ENCODE peak calls at places on chromosome 19, in ten cellular contexts. R is sigmoid colon, O is A549, M is upper lobe of left lung, V is transverse colon, Z is stomach, X is tibial nerve, C is H1, Q is ovary, E is GM12878. W is an unnamed sample.

GRCh38 chr19:49533551-49534488 is 6.0 kb downstream of the RCN3 start:
- DNase-seq in R (peak; percentile 88), O (peak; percentile 85), M (peak; percentile 97), V (peak; percentile 69), Z (peak; percentile 82), X (peak; percentile 63), C (peak; percentile 96), Q (peak; percentile 89), E (peak; percentile 19), W (peak; percentile 90)

GRCh38 chr19:49858591-49858985 is 7.6 kb downstream of the PTOV1 start:
- DNase-seq in R (no peak), O (no peak), M (peak; percentile 83), V (no peak), Z (no peak), X (peak; percentile 14), C (no peak), Q (no peak), E (no peak), W (peak; percentile 62)

GRCh38 chr19:42693760-42694350 is 46.4 kb downstream of the PSG3 start:
- DNase-seq in R (no peak), O (peak; percentile 85), M (no peak), V (no peak), Z (no peak), X (no peak), C (no peak), Q (no peak), E (no peak), W (no peak)

GRCh38 chr19:6587998-6588507 is 2.9 kb downstream of the CD70 start:
- DNase-seq in R (no peak), O (no peak), M (no peak), V (no peak), Z (no peak), X (no peak), C (peak; percentile 45), Q (no peak), E (no peak), W (no peak)

GRCh38 chr19:2270572-2271515 is 11.1 kb downstream of the PEAK3 start:
- DNase-seq in R (peak; percentile 95), O (peak; percentile 64), M (peak; percentile 96), V (peak; percentile 83), Z (peak; percentile 82), X (peak; percentile 83), C (no peak), Q (peak; percentile 90), E (no peak), W (peak; percentile 94)

GRCh38 chr19:47018923-47019322 is 714 bp upstream of the NPAS1 start:
- DNase-seq in R (no peak), O (no peak), M (no peak), V (no peak), Z (no peak), X (no peak), C (no peak), Q (no peak), E (no peak), W (no peak)

GRCh38 chr19:18401580-18402112 is 4.2 kb upstream of the LRRC25 start:
- DNase-seq in R (peak; percentile 84), O (peak; percentile 85), M (no peak), V (peak; percentile 85), Z (no peak), X (no peak), C (no peak), Q (no peak), E (no peak), W (no peak)

GRCh38 chr19:676007-676342 is 217 bp upstream of the FSTL3 start:
- DNase-seq in R (no peak), O (no peak), M (no peak), V (peak; percentile 48), Z (no peak), X (no peak), C (no peak), Q (no peak), E (no peak), W (no peak)

GRCh38 chr19:48102870-48103751 is 7.5 kb downstream of the PLA2G4C start:
- DNase-seq in R (no peak), O (peak; percentile 76), M (no peak), V (peak; percentile 27), Z (no peak), X (no peak), C (peak; percentile 85), Q (no peak), E (no peak), W (no peak)

GRCh38 chr19:29714371-29714952 is 599 bp downstream of the C19orf12 start:
- DNase-seq in R (no peak), O (no peak), M (no peak), V (no peak), Z (no peak), X (no peak), C (no peak), Q (no peak), E (no peak), W (no peak)

GRCh38 chr19:19445911-19446361 is 40.5 kb downstream of the GATAD2A start:
- DNase-seq in R (no peak), O (no peak), M (no peak), V (no peak), Z (no peak), X (no peak), C (no peak), Q (no peak), E (no peak), W (no peak)

GRCh38 chr19:47129579-47129978 is 1.1 kb upstream of the SAE1 start:
- DNase-seq in R (no peak), O (no peak), M (no peak), V (no peak), Z (no peak), X (no peak), C (no peak), Q (no peak), E (no peak), W (no peak)

GRCh38 chr19:55176116-55176515 is 4.0 kb downstream of the SYT5 start:
- DNase-seq in R (no peak), O (peak; percentile 53), M (no peak), V (no peak), Z (no peak), X (no peak), C (no peak), Q (no peak), E (no peak), W (no peak)

GRCh38 chr19:14718522-14719113 is 28.8 kb downstream of the ZNF333 start:
- DNase-seq in R (no peak), O (peak; percentile 13), M (no peak), V (no peak), Z (no peak), X (no peak), C (no peak), Q (no peak), E (no peak), W (no peak)

GRCh38 chr19:36151144-36152051 is 849 bp downstream of the COX7A1 start:
- DNase-seq in R (peak; percentile 83), O (no peak), M (peak; percentile 79), V (no peak), Z (no peak), X (peak; percentile 57), C (no peak), Q (peak; percentile 68), E (no peak), W (peak; percentile 85)

GRCh38 chr19:40229484-40229883 is 3.0 kb upstream of the CCNP start:
- DNase-seq in R (no peak), O (peak; percentile 47), M (no peak), V (no peak), Z (no peak), X (no peak), C (no peak), Q (no peak), E (no peak), W (no peak)

GRCh38 chr19:32688315-32688714 is 3.3 kb upstream of the NUDT19 start:
- DNase-seq in R (no peak), O (no peak), M (no peak), V (peak; percentile 33), Z (peak; percentile 52), X (no peak), C (no peak), Q (no peak), E (no peak), W (no peak)
- H3K4me3 ChIP-seq in R (no peak overlapping the region), O (no peak overlapping the region), M (no peak overlapping the region), V (no peak overlapping the region), Z (no peak overlapping the region), X (no peak overlapping the region), C (no peak overlapping the region), Q (no peak overlapping the region), E (no peak overlapping the region), W (no peak overlapping the region)

DNA sequence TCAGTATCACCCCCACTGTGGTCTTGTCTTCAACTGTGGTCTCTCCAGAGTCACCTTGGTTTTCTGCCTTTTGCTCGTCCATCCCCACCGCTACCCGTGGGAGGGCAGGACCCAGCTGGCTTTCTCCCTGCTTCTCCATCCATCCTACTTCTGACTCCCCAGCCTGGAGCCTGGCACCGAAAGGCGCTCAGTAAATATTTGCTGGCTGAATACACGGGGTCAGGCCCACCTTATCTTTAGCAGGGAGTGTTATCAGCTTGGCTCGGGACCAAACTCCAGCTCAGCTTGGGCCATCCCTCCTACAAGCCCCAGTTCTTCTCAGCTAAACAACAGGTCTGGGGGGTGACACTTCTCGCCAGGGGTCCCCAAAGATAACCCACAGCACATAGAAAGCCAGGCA is 62.0 kb upstream of the KLF2 start:
- DNase-seq in R (no peak), O (peak; percentile 71), M (no peak), V (peak; percentile 44), Z (peak; percentile 95), X (no peak), C (no peak), Q (no peak), E (no peak), W (no peak)
- H3K4me1 ChIP-seq in R (no peaks in the 10 kb centered on the region), O (peaks cover 24% of the 10 kb centered on the region), M (peaks cover 40% of the 10 kb centered on the region), V (peaks cover 29% of the 10 kb centered on the region), Z (peaks cover 24% of the 10 kb centered on the region), X (no peaks in the 10 kb centered on the region), C (no peaks in the 10 kb centered on the region), Q (no peaks in the 10 kb centered on the region), E (peaks cover 45% of the 10 kb centered on the region), W (peaks cover 20% of the 10 kb centered on the region)

DNA sequence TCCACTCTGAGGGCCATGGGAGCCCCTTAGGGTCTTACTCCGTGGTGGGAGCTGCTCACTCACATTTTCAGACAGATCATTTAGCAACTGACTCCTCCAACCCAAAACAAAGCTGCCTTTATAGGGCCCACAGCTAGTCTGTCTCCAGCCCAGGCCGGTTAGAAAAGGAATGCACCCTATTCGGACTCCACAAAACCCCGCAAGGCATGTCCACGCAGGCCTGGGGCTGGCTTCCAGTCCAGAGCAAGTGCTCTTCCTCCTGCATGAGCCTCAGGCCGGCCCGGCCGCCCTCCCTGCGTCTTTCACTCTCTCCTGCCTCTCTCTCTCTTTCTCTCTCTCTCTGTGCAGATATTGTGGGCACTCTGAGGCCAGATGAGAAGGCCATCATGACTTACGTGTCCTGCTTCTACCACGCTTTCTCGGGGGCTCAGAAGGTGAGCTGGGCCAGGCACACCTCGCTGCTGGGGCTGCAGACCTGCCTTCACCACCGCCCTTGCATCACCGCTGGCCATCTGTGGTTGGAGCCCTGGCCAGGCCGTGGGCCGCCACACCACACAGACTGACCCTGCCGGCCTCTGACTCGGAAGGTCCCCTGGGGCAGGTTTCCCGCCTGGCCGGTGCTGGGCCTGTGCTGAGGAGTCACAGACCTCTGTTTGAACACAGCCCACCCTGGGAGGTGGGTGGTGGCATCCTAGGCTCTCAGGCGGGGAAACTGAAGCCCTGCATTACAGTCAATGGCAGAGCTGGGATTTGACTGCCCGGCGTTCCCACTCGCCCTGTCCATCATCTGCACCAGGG is 33.1 kb downstream of the CAPN12 start:
- DNase-seq in R (no peak), O (no peak), M (no peak), V (no peak), Z (no peak), X (peak; percentile 41), C (no peak), Q (no peak), E (no peak), W (no peak)
- TF ChIP-seq EP300 in R (no peak), O (no peak), M (no peak), V (no peak), Z (no peak), X (no peak), C (no peak), Q (no peak), E (no peak), W (no peak)

GRCh38 chr19:12346896-12347295 is 13.5 kb upstream of the ZNF563 start:
- DNase-seq in R (no peak), O (peak; percentile 4), M (no peak), V (no peak), Z (no peak), X (no peak), C (no peak), Q (no peak), E (no peak), W (no peak)
- H3K4me3 ChIP-seq in R (no peak overlapping the region), O (no peak overlapping the region), M (no peak overlapping the region), V (no peak overlapping the region), Z (no peak overlapping the region), X (no peak overlapping the region), C (no peak overlapping the region), Q (no peak overlapping the region), E (no peak overlapping the region), W (no peak overlapping the region)

W was measured in suprapubic skin.